ENCODE peak calls at places on chromosomes 2 and 18, in seven cellular contexts. L, O, H, Y, X, J and C are unnamed samples.

GRCh38 chr18:22143347-22144340 is 25.7 kb upstream of the GATA6 start:
- DNase-seq in L (no peak), O (no peak), H (no peak), Y (no peak), X (no peak), J (no peak), C (no peak)

GRCh38 chr2:37997629-37998028 is 72.5 kb downstream of the RMDN2 start:
- DNase-seq in L (no peak), O (peak), H (no peak), Y (no peak), X (no peak), J (no peak), C (no peak)

GRCh38 chr2:36361396-36361795 is 5.8 kb downstream of the CRIM1 start:
- DNase-seq in L (no peak), O (peak), H (no peak), Y (no peak), X (peak), J (no peak), C (no peak)

GRCh38 chr2:136291871-136292270 is 173.9 kb upstream of the CXCR4 start:
- DNase-seq in L (no peak), O (no peak), H (no peak), Y (no peak), X (no peak), J (no peak), C (no peak)

GRCh38 chr2:12381543-12382323 is 335.0 kb upstream of the TRIB2 start:
- DNase-seq in L (no peak), O (no peak), H (no peak), Y (peak), X (no peak), J (peak), C (peak)

GRCh38 chr2:75647771-75648170 is 1.2 kb downstream of the MRPL19 start:
- DNase-seq in L (no peak), O (peak), H (peak), Y (peak), X (no peak), J (no peak), C (no peak)

GRCh38 chr2:176821350-176821749 is 391.2 kb upstream of the HNRNPA3 start:
- DNase-seq in L (no peak), O (no peak), H (no peak), Y (no peak), X (no peak), J (no peak), C (no peak)

GRCh38 chr2:62055724-62056336 is 140.1 kb upstream of the B3GNT2 start:
- DNase-seq in L (no peak), O (no peak), H (no peak), Y (no peak), X (no peak), J (no peak), C (no peak)

GRCh38 chr18:908631-909621 is 4.3 kb downstream of the ADCYAP1 start:
- DNase-seq in L (no peak), O (peak), H (no peak), Y (peak), X (no peak), J (peak), C (no peak)

GRCh38 chr18:59220784-59221765 is 1.1 kb downstream of the GRP start:
- DNase-seq in L (no peak), O (peak), H (no peak), Y (peak), X (no peak), J (peak), C (no peak)
- TF ChIP-seq EZH2 in L (peak), O (no peak), H (no peak), Y (peak), X (peak), J (peak), C (no peak)

GRCh38 chr2:46878886-46879285 is 36.7 kb downstream of the MCFD2 start:
- DNase-seq in L (peak), O (no peak), H (no peak), Y (peak), X (peak), J (peak), C (no peak)
- H3K27ac ChIP-seq in L (no peak), O (peak), H (no peak), Y (no peak), X (peak), J (no peak), C (no peak)

DNA sequence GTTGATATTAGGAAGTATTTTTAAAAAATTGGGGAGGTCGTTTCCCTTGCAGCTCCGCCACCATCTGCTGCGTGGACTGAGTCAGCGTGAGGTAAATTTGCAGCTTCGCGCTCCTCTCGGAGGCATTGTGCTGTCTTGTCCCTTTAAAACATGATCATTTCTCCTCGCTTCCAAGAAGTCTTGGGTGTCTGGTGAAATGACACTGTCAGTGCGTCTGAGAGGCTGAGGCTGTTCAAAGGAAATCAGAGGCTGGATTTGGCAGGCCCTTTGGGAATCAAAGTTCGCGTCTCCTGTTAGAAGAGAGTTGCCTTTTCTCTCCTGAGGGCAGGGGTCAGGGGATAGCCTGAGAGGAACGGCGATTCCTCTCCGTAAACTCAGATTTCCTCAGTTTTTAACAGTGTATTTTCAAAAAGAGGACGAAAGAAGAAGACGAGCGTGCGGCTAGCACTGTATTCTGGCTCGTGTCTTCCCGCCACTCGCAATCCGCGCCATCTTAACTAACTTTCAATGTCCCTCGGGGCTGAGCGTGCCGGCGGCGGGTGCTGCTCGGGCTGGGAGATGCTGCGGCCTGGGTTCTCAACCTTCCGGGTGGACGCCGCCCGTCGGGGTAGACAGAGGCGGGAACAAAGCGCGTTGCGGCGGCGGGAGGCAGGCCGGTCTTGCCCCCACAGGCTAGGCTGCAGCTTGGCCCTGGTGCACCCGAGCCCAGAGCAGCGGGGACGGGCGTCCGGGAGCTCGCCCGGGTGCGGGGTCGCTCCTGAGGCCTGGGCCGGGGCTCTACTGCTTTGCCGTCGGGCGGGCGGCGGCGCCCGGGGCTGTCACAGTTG is 11.5 kb downstream of the TBR1 start:
- DNase-seq in L (no peak), O (peak), H (no peak), Y (peak), X (no peak), J (peak), C (no peak)
- TF ChIP-seq EZH2 in L (no peak), O (no peak), H (no peak), Y (peak), X (peak), J (peak), C (no peak)

GRCh38 chr2:180523629-180524340 is 456.6 kb upstream of the UBE2E3 start:
- DNase-seq in L (no peak), O (peak), H (no peak), Y (no peak), X (peak), J (no peak), C (no peak)

GRCh38 chr2:180516204-180516603 is 464.2 kb upstream of the UBE2E3 start:
- DNase-seq in L (no peak), O (no peak), H (peak), Y (no peak), X (no peak), J (no peak), C (no peak)

GRCh38 chr2:180519276-180519675 is 461.1 kb upstream of the UBE2E3 start:
- DNase-seq in L (peak), O (peak), H (peak), Y (no peak), X (peak), J (no peak), C (no peak)

GRCh38 chr2:180520816-180521595 is 459.4 kb upstream of the UBE2E3 start:
- DNase-seq in L (peak), O (peak), H (no peak), Y (no peak), X (peak), J (no peak), C (no peak)

DNA sequence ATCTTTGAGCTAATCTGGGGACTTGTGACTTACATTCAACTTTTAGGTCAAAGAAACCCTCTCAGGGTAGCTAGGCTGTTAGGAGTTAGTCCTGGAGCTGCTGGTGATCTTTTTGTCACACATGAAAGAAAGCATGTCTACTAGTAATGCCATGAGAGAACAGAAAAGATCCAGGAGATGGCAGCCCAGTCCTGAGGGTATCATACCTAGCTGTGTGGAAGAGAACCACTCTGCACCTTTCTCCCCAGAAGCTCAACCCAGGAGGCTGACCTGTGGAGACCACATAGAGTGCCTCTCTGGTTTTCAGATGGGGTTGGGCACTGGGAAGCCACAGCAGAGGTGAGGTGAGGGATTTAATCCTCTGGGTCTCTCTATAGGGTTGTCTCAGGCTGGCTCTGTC is 460.2 kb upstream of the UBE2E3 start:
- DNase-seq in L (no peak), O (peak), H (peak), Y (no peak), X (peak), J (no peak), C (no peak)
- H3K27ac ChIP-seq in L (no peak), O (no peak), H (no peak), Y (no peak), X (no peak), J (no peak), C (no peak)

GRCh38 chr2:144415381-144415780 is 104.5 kb downstream of the ZEB2 start:
- DNase-seq in L (no peak), O (no peak), H (no peak), Y (no peak), X (no peak), J (no peak), C (no peak)
- TF ChIP-seq EZH2 in L (no peak), O (no peak), H (no peak), Y (no peak), X (no peak), J (no peak), C (no peak)

GRCh38 chr2:240983361-240983995 is 14.9 kb upstream of the SNED1 start:
- DNase-seq in L (no peak), O (no peak), H (no peak), Y (peak), X (peak), J (peak), C (peak)

GRCh38 chr2:240985881-240986786 is 12.3 kb upstream of the SNED1 start:
- DNase-seq in L (no peak), O (no peak), H (no peak), Y (no peak), X (no peak), J (no peak), C (no peak)

GRCh38 chr2:240982821-240983281 is 15.6 kb upstream of the SNED1 start:
- DNase-seq in L (no peak), O (no peak), H (no peak), Y (no peak), X (no peak), J (no peak), C (no peak)

GRCh38 chr2:240981871-240982800 is 16.3 kb upstream of the SNED1 start:
- DNase-seq in L (no peak), O (no peak), H (no peak), Y (no peak), X (no peak), J (no peak), C (no peak)

DNA sequence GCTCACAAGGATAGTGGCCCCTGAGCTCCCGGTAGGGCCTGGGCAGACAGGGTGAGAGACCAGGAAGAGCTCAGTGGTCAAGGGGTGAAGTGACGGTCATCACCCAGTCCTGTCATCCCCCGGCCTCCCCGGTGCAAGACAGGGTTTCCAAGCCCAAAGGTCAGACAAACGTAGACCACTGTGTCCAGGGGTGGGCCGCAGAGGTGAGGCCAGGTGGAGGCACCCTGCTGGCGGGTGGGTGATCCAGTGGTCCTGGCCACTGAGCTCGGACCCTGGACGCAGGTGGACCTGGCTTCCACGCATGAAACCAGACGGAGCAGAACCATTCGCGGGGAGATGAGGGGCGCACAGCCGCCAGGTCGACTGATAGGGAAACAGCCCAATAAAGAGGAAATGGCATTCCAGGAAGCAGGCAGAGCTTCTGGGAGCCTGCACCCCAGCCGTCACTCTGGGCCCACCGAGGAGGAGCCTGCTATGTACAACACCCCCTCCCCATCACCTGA is 14.4 kb upstream of the SNED1 start:
- DNase-seq in L (no peak), O (no peak), H (no peak), Y (no peak), X (no peak), J (no peak), C (peak)
- H3K27ac ChIP-seq in L (no peak), O (no peak), H (no peak), Y (no peak), X (no peak), J (no peak), C (no peak)

GRCh38 chr2:232928564-232929302 is 58.7 kb downstream of the SNORC start:
- DNase-seq in L (no peak), O (no peak), H (no peak), Y (peak), X (no peak), J (peak), C (no peak)
- TF ChIP-seq EZH2 in L (no peak), O (no peak), H (no peak), Y (peak), X (peak), J (peak), C (no peak)

DNA sequence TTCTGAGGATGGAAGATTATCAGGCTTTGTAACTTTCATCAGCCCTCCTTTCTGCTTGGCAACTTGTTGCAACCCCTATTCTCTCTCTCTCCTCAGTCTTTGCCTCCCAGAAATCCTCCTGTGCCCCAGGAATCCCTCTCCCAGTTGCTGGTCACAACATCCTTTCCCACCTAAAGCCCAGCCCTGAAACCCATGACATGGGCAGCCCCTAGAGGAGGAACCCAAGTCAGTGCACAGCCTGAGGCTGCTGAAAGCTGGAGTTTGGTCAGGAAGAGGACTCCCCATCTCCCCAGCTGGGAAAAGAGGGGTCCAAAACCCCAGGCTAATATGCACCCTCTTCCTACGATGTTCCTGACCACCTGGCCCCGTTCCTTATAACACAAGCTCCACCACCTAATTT is 29.5 kb downstream of the PKDCC start:
- DNase-seq in L (no peak), O (no peak), H (no peak), Y (no peak), X (no peak), J (peak), C (peak)
- H3K27ac ChIP-seq in L (no peak), O (no peak), H (no peak), Y (no peak), X (no peak), J (no peak), C (no peak)

DNA sequence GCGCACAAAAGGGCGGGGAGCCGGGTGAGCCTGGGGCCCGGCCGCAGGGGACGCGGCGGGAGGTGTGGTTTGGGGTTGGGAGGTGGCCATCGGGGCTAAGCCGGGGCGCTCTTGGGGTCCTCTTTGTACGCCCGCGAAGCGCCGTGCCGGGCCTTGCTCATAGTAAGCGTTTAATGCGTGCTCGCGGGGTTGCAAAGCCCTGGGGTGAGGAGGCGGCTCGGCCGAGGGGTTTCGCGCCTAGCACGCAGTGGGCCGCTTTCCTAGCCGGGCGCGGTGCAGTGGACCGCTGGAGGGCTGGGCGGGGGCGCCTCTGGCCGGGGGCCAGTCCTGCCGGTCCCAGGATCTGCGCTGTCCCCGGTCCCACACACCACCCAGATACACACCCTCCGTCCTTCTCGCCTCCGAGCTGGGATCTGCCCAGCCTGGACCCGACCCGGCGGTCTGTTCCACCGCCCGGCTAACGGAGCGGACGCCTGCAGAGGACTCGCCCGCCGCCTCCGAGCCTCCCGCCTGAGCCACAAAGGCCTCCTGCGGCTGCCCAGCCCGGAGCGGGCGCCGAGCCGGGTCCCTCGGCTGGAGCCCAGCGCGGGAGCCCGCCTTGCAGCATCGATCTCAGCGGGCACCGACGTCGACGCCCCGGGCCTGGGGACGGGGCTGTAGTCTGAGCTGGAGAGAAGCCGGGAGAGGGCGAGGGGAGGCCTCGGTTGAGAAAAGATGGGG is 564 bp downstream of the DPYSL5 start:
- DNase-seq in L (no peak), O (peak), H (no peak), Y (peak), X (no peak), J (peak), C (peak)
- TF ChIP-seq EZH2 in L (peak), O (peak), H (peak), Y (peak), X (peak), J (peak), C (no peak)

GRCh38 chr2:10821291-10821690 is 8.7 kb upstream of the PDIA6 start:
- DNase-seq in L (no peak), O (no peak), H (no peak), Y (no peak), X (no peak), J (no peak), C (no peak)

GRCh38 chr2:10820562-10820961 is 8.0 kb upstream of the PDIA6 start:
- DNase-seq in L (no peak), O (no peak), H (no peak), Y (no peak), X (no peak), J (no peak), C (no peak)

GRCh38 chr2:10817413-10817812 is 4.8 kb upstream of the PDIA6 start:
- DNase-seq in L (peak), O (no peak), H (no peak), Y (peak), X (no peak), J (peak), C (peak)

GRCh38 chr2:10818986-10819385 is 6.4 kb upstream of the PDIA6 start:
- DNase-seq in L (no peak), O (no peak), H (no peak), Y (no peak), X (no peak), J (no peak), C (no peak)

DNA sequence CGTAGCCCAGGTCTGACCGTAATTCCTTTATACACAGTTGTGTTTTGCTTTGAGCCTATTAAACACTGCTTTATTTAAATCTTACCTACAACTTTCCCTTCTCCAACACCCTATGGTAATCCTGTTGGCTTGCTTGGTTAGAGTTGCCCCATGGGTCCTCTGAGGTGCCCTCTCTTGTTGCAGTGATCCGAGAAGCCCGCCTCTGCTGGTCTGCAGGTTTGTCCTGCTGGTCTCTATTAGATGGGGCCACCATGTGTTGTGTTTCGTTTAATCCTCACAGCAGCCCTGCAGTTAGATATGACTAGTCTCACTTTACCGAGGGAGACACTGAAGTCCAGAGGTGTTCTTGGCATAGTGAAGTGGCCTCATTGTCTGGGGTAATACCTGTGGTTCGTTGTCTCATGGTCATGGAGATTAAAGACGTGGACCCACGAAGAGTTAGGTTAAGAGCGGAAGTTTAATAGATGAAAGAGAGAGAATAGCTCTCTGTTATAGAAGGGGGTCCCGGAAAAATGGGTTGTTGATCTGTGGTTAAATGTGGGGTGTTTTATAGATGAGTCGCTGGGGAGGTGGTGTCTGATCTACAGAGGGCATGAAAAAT is 7.2 kb upstream of the PDIA6 start:
- DNase-seq in L (no peak), O (no peak), H (no peak), Y (no peak), X (no peak), J (no peak), C (no peak)
- H3K27ac ChIP-seq in L (no peak), O (no peak), H (no peak), Y (no peak), X (no peak), J (no peak), C (no peak)